ENCODE peak calls at places on chromosomes 4 and X, in nine cellular contexts. One of them, this sample, is unnamed.
A peak's percentile ranks its signal among the peaks of the same experiment; 100 is the strongest.

GRCh38 chr4:100299019-100299418 is 108.8 kb upstream of the DDIT4L start:
- DNase-seq in hypothalamus: no peak
- DNase-seq in A673: peak; percentile 33
- DNase-seq in mesendoderm: no peak
- DNase-seq in AML-193: no peak
- DNase-seq in psoas muscle: no peak
- DNase-seq in stimulated activated CD4-positive, alpha-beta T cell treated with anti-CD3 and anti-CD28 coated beads, Interleukin-4, amount 100 ng/mL, for 24 hours: no peak
- DNase-seq in breast epithelium: no peak
- DNase-seq in iPS-NIHi11: peak; percentile 11
- DNase-seq in this sample: no peak

GRCh38 chr4:13933163-13933562 is 305.6 kb upstream of the BOD1L1 start:
- DNase-seq in hypothalamus: no peak
- DNase-seq in AML-193: no peak
- DNase-seq in iPS-NIHi11: peak; percentile 5
- DNase-seq in mesendoderm: no peak
- DNase-seq in stimulated activated CD4-positive, alpha-beta T cell treated with anti-CD3 and anti-CD28 coated beads, Interleukin-4, amount 100 ng/mL, for 24 hours: no peak
- DNase-seq in A673: no peak
- DNase-seq in breast epithelium: no peak
- DNase-seq in psoas muscle: no peak
- DNase-seq in this sample: no peak

GRCh38 chrX:47164420-47164819 is 19.4 kb downstream of the RBM10 start:
- DNase-seq in stimulated activated CD4-positive, alpha-beta T cell treated with anti-CD3 and anti-CD28 coated beads, Interleukin-4, amount 100 ng/mL, for 24 hours: no peak
- DNase-seq in breast epithelium: no peak
- DNase-seq in iPS-NIHi11: no peak
- DNase-seq in A673: no peak
- DNase-seq in mesendoderm: no peak
- DNase-seq in AML-193: no peak
- DNase-seq in hypothalamus: no peak
- DNase-seq in psoas muscle: no peak
- DNase-seq in this sample: no peak

GRCh38 chr4:40193018-40193571 is 3.7 kb upstream of the RHOH start:
- DNase-seq in breast epithelium: no peak
- DNase-seq in psoas muscle: no peak
- DNase-seq in A673: peak; percentile 86
- DNase-seq in mesendoderm: no peak
- DNase-seq in hypothalamus: no peak
- DNase-seq in iPS-NIHi11: no peak
- DNase-seq in AML-193: no peak
- DNase-seq in stimulated activated CD4-positive, alpha-beta T cell treated with anti-CD3 and anti-CD28 coated beads, Interleukin-4, amount 100 ng/mL, for 24 hours: no peak
- DNase-seq in this sample: no peak

GRCh38 chr4:7118013-7118832 is 50.4 kb upstream of the GRPEL1 start:
- DNase-seq in psoas muscle: no peak
- DNase-seq in stimulated activated CD4-positive, alpha-beta T cell treated with anti-CD3 and anti-CD28 coated beads, Interleukin-4, amount 100 ng/mL, for 24 hours: no peak
- DNase-seq in iPS-NIHi11: no peak
- DNase-seq in AML-193: no peak
- DNase-seq in hypothalamus: no peak
- DNase-seq in mesendoderm: no peak
- DNase-seq in A673: no peak
- DNase-seq in breast epithelium: no peak
- DNase-seq in this sample: no peak

GRCh38 chr4:7422898-7423180 is 11.9 kb downstream of the PSAPL1 start:
- DNase-seq in mesendoderm: no peak
- DNase-seq in hypothalamus: no peak
- DNase-seq in AML-193: no peak
- DNase-seq in psoas muscle: no peak
- DNase-seq in A673: no peak
- DNase-seq in iPS-NIHi11: no peak
- DNase-seq in stimulated activated CD4-positive, alpha-beta T cell treated with anti-CD3 and anti-CD28 coated beads, Interleukin-4, amount 100 ng/mL, for 24 hours: no peak
- DNase-seq in breast epithelium: no peak
- DNase-seq in this sample: no peak

GRCh38 chr4:13657016-13657415 is 29.5 kb upstream of the BOD1L1 start:
- DNase-seq in mesendoderm: no peak
- DNase-seq in hypothalamus: no peak
- DNase-seq in iPS-NIHi11: no peak
- DNase-seq in AML-193: no peak
- DNase-seq in A673: no peak
- DNase-seq in stimulated activated CD4-positive, alpha-beta T cell treated with anti-CD3 and anti-CD28 coated beads, Interleukin-4, amount 100 ng/mL, for 24 hours: no peak
- DNase-seq in breast epithelium: no peak
- DNase-seq in psoas muscle: no peak
- DNase-seq in this sample: no peak

GRCh38 chr4:116603096-116603495 is 482.3 kb downstream of the TRAM1L1 start:
- DNase-seq in AML-193: no peak
- DNase-seq in hypothalamus: no peak
- DNase-seq in mesendoderm: peak; percentile 65
- DNase-seq in A673: no peak
- DNase-seq in stimulated activated CD4-positive, alpha-beta T cell treated with anti-CD3 and anti-CD28 coated beads, Interleukin-4, amount 100 ng/mL, for 24 hours: no peak
- DNase-seq in breast epithelium: no peak
- DNase-seq in iPS-NIHi11: no peak
- DNase-seq in psoas muscle: no peak
- DNase-seq in this sample: no peak

GRCh38 chrX:101206471-101206870 is 13.1 kb upstream of the DRP2 start:
- DNase-seq in breast epithelium: no peak
- DNase-seq in AML-193: peak; percentile 5
- DNase-seq in mesendoderm: peak; percentile 42
- DNase-seq in stimulated activated CD4-positive, alpha-beta T cell treated with anti-CD3 and anti-CD28 coated beads, Interleukin-4, amount 100 ng/mL, for 24 hours: peak; percentile 4
- DNase-seq in psoas muscle: no peak
- DNase-seq in iPS-NIHi11: peak; percentile 8
- DNase-seq in A673: peak; percentile 53
- DNase-seq in hypothalamus: no peak
- DNase-seq in this sample: no peak

GRCh38 chrX:56782791-56783449 is 53.9 kb downstream of the NBDY start:
- DNase-seq in iPS-NIHi11: no peak
- DNase-seq in breast epithelium: no peak
- DNase-seq in psoas muscle: peak; percentile 76
- DNase-seq in stimulated activated CD4-positive, alpha-beta T cell treated with anti-CD3 and anti-CD28 coated beads, Interleukin-4, amount 100 ng/mL, for 24 hours: no peak
- DNase-seq in AML-193: no peak
- DNase-seq in hypothalamus: peak; percentile 48
- DNase-seq in A673: no peak
- DNase-seq in mesendoderm: no peak
- DNase-seq in this sample: no peak

This sample was measured in GM12891.